ENCODE peak calls at places on chromosomes 1 and 21, in nine cellular contexts. L is HFFc6, J is GM23338, Y is HCT116, O is lung, S is sigmoid colon, G is astrocyte of the spinal cord, N is natural killer cell, P is PC-3. F is an unnamed sample.

GRCh38 chr21:34707876-34708325 is 39.1 kb downstream of the CLIC6 start:
- DNase-seq in L (no peak), J (no peak), Y (no peak), O (no peak), S (no peak), G (no peak), N (no peak), P (no peak), F (no peak)

GRCh38 chr1:155077346-155077745 is 1.3 kb upstream of the EFNA3 start:
- DNase-seq in L (no peak), J (no peak), Y (no peak), O (no peak), S (peak; percentile 38), G (no peak), N (no peak), P (no peak), F (no peak)

GRCh38 chr1:200302893-200303250 is 107.0 kb downstream of the ZNF281 start:
- DNase-seq in L (no peak), J (peak; percentile 50), Y (no peak), O (no peak), S (no peak), G (peak; percentile 20), N (no peak), P (peak; percentile 43), F (no peak)

GRCh38 chr1:155186266-155186954 is 12.8 kb downstream of the TRIM46 start:
- DNase-seq in L (no peak), J (peak; percentile 48), Y (no peak), O (no peak), S (peak; percentile 40), G (no peak), N (no peak), P (no peak), F (no peak)

GRCh38 chr1:83508485-83509151 is 490.3 kb downstream of the TTLL7 start:
- DNase-seq in L (no peak), J (peak; percentile 1), Y (no peak), O (no peak), S (no peak), G (peak; percentile 60), N (no peak), P (no peak), F (no peak)

GRCh38 chr1:186303911-186304310 is 71.1 kb downstream of the TPR start:
- DNase-seq in L (no peak), J (no peak), Y (no peak), O (no peak), S (no peak), G (no peak), N (no peak), P (no peak), F (no peak)

GRCh38 chr1:193786996-193787546 is 600.7 kb upstream of the B3GALT2 start:
- DNase-seq in L (no peak), J (peak; percentile 8), Y (no peak), O (no peak), S (no peak), G (no peak), N (no peak), P (no peak), F (no peak)

GRCh38 chr1:27144349-27144748 is 10.6 kb downstream of the SLC9A1 start:
- DNase-seq in L (no peak), J (no peak), Y (no peak), O (no peak), S (no peak), G (no peak), N (no peak), P (peak; percentile 96), F (no peak)

GRCh38 chr21:16837319-16837718 is 675.5 kb upstream of the CXADR start:
- DNase-seq in L (no peak), J (no peak), Y (no peak), O (no peak), S (no peak), G (peak; percentile 33), N (no peak), P (no peak), F (no peak)

GRCh38 chr21:45747233-45747766 is 103.8 kb downstream of the PCBP3 start:
- DNase-seq in L (no peak), J (no peak), Y (no peak), O (no peak), S (no peak), G (no peak), N (no peak), P (no peak), F (no peak)

GRCh38 chr1:209989525-209989924 is 51.5 kb downstream of the SYT14 start:
- DNase-seq in L (peak; percentile 5), J (no peak), Y (no peak), O (no peak), S (no peak), G (peak; percentile 49), N (no peak), P (peak; percentile 57), F (no peak)

GRCh38 chr1:76254165-76255043 is 179.9 kb downstream of the ST6GALNAC3 start:
- DNase-seq in L (no peak), J (no peak), Y (peak; percentile 64), O (no peak), S (no peak), G (peak; percentile 51), N (no peak), P (no peak), F (no peak)

GRCh38 chr1:161267332-161267731 is 8.8 kb downstream of the PCP4L1 start:
- DNase-seq in L (no peak), J (no peak), Y (no peak), O (no peak), S (no peak), G (no peak), N (no peak), P (no peak), F (no peak)

GRCh38 chr1:31866450-31866801 is 50.6 kb upstream of the SPOCD1 start:
- DNase-seq in L (no peak), J (no peak), Y (no peak), O (no peak), S (no peak), G (no peak), N (no peak), P (no peak), F (no peak)

GRCh38 chr1:164718821-164719220 is 159.8 kb downstream of the PBX1 start:
- DNase-seq in L (no peak), J (no peak), Y (no peak), O (no peak), S (no peak), G (no peak), N (no peak), P (peak; percentile 49), F (no peak)

GRCh38 chr1:206866062-206866461 is 639 bp downstream of the IL20 start:
- DNase-seq in L (no peak), J (no peak), Y (no peak), O (no peak), S (no peak), G (peak; percentile 17), N (no peak), P (peak; percentile 21), F (no peak)

GRCh38 chr1:53270107-53270506 is 31.8 kb upstream of the MAGOH start:
- DNase-seq in L (no peak), J (no peak), Y (no peak), O (no peak), S (no peak), G (no peak), N (no peak), P (no peak), F (no peak)

GRCh38 chr1:9417695-9418094 is 121.6 kb upstream of the SLC25A33 start:
- DNase-seq in L (no peak), J (no peak), Y (no peak), O (no peak), S (no peak), G (no peak), N (no peak), P (no peak), F (no peak)

GRCh38 chr1:20684651-20685050 is 23.5 kb upstream of the DDOST start:
- DNase-seq in L (no peak), J (no peak), Y (no peak), O (no peak), S (no peak), G (no peak), N (no peak), P (no peak), F (no peak)

GRCh38 chr1:44270666-44271628 is 57.7 kb downstream of the DMAP1 start:
- DNase-seq in L (no peak), J (no peak), Y (no peak), O (no peak), S (no peak), G (no peak), N (no peak), P (no peak), F (no peak)

GRCh38 chr1:32464191-32464715 is 619 bp upstream of the ZBTB8B start:
- DNase-seq in L (no peak), J (peak; percentile 25), Y (no peak), O (no peak), S (no peak), G (peak; percentile 5), N (no peak), P (no peak), F (no peak)

GRCh38 chr1:119470377-119470776 is 36.6 kb upstream of the HSD3B1 start:
- DNase-seq in L (no peak), J (no peak), Y (no peak), O (no peak), S (no peak), G (no peak), N (no peak), P (no peak), F (no peak)

GRCh38 chr1:84653130-84653680 is 37.1 kb downstream of the SSX2IP start:
- DNase-seq in L (peak; percentile 48), J (peak; percentile 13), Y (no peak), O (no peak), S (no peak), G (peak; percentile 14), N (no peak), P (peak; percentile 47), F (no peak)
- TF ChIP-seq CTCF in L (peak; percentile 68), J (peak; percentile 27), Y (peak; percentile 12), O (no peak), S (no peak), G (no peak), N (no peak), P (peak; percentile 47), F (no peak)

DNA sequence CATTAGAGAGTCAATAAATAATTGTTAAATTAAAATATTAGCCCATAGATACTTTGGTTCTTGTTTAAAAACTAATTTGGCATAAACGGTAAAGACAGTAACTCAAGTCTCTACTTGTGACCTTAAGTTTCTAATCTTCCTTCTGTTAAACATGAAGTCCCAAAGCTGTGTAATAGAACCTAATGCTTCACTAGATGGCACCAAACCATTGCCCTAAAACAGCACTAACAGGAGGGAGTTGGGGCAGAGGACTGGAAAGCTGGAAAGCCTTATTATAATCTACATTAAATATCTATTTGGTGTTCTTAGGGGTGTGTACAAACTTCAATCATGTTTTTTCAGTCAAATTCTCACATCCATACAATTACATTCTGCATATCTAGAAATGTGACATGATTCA is 176.6 kb downstream of the OLFM3 start:
- DNase-seq in L (peak; percentile 2), J (peak; percentile 75), Y (peak; percentile 16), O (no peak), S (no peak), G (peak; percentile 13), N (no peak), P (peak; percentile 57), F (no peak)
- TF ChIP-seq CTCF in L (peak; percentile 41), J (peak; percentile 75), Y (peak; percentile 29), O (peak; percentile 8), S (peak; percentile 9), G (no peak), N (no peak), P (peak; percentile 62), F (no peak)

GRCh38 chr1:15992582-15993500 is 11.2 kb upstream of the SRARP start:
- DNase-seq in L (no peak), J (no peak), Y (no peak), O (no peak), S (no peak), G (no peak), N (no peak), P (no peak), F (no peak)
- TF ChIP-seq CTCF in L (no peak), J (no peak), Y (no peak), O (no peak), S (no peak), G (no peak), N (no peak), P (no peak), F (no peak)

GRCh38 chr1:22629886-22630285 is 6.5 kb upstream of the C1QA start:
- DNase-seq in L (no peak), J (peak; percentile 58), Y (no peak), O (no peak), S (no peak), G (no peak), N (no peak), P (no peak), F (no peak)
- TF ChIP-seq CTCF in L (no peak), J (no peak), Y (no peak), O (no peak), S (no peak), G (no peak), N (no peak), P (no peak), F (no peak)